ENCODE peak calls at places on chromosome 11, in ten cellular contexts. G is right cardiac atrium; J is GOT3; P is LHCN-M2; A is NCI-H748 treated with DMSO at 0.1 percent for 48 hours; Z is cardiac muscle cell; R is colonic mucosa; E is cardiac fibroblast; U is activated T-helper 1 cell treated with anti-CD3 and anti-CD28 coated beads, Interleukin-2, amount 50 U/mL, for 16 hours; W is NCI-H446 treated with DMSO at 0.1 percent for 48 hours. B is an unnamed sample.

GRCh38 chr11:45741582-45741981 is 63.4 kb upstream of the SLC35C1 start:
- DNase-seq in G (no peak), J (no peak), P (no peak), A (no peak), Z (no peak), R (no peak), E (no peak), U (no peak), W (no peak), B (no peak)

GRCh38 chr11:79062814-79063762 is 377.7 kb downstream of the TENM4 start:
- DNase-seq in G (no peak), J (no peak), P (no peak), A (no peak), Z (peak), R (no peak), E (peak), U (no peak), W (peak), B (peak)

GRCh38 chr11:4647795-4648194 is 4.0 kb downstream of the OR51E1 start:
- DNase-seq in G (no peak), J (no peak), P (no peak), A (no peak), Z (no peak), R (no peak), E (no peak), U (no peak), W (no peak), B (no peak)

GRCh38 chr11:125675196-125675595 is 5.5 kb downstream of the ACRV1 start:
- DNase-seq in G (no peak), J (no peak), P (no peak), A (no peak), Z (no peak), R (no peak), E (peak), U (no peak), W (no peak), B (no peak)

GRCh38 chr11:116984589-116984988 is 113.6 kb downstream of the SIK3 start:
- DNase-seq in G (no peak), J (no peak), P (peak), A (no peak), Z (peak), R (no peak), E (peak), U (no peak), W (no peak), B (no peak)

GRCh38 chr11:76153609-76153949 is 52.7 kb downstream of the WNT11 start:
- DNase-seq in G (peak), J (no peak), P (no peak), A (no peak), Z (peak), R (no peak), E (no peak), U (no peak), W (no peak), B (no peak)

GRCh38 chr11:28679795-28680194 is 571.6 kb downstream of the METTL15 start:
- DNase-seq in G (no peak), J (no peak), P (peak), A (no peak), Z (peak), R (no peak), E (peak), U (no peak), W (no peak), B (no peak)

GRCh38 chr11:69704508-69705245 is 855 bp upstream of the FGF19 start:
- DNase-seq in G (no peak), J (no peak), P (no peak), A (peak), Z (peak), R (no peak), E (peak), U (no peak), W (no peak), B (no peak)

GRCh38 chr11:134532921-134533421 is 120.9 kb upstream of the B3GAT1 start:
- DNase-seq in G (no peak), J (no peak), P (no peak), A (no peak), Z (no peak), R (no peak), E (no peak), U (no peak), W (no peak), B (no peak)

GRCh38 chr11:100682247-100682969 is 4.7 kb upstream of the ARHGAP42 start:
- DNase-seq in G (no peak), J (no peak), P (peak), A (no peak), Z (peak), R (no peak), E (peak), U (no peak), W (peak), B (peak)

GRCh38 chr11:130181295-130182272 is 22.0 kb downstream of the ST14 start:
- DNase-seq in G (no peak), J (no peak), P (peak), A (peak), Z (peak), R (peak), E (peak), U (no peak), W (no peak), B (no peak)

B was measured in Karpas-422.